ENCODE peak calls at places on chromosomes 12 and 14, in six cellular contexts. X is psoas muscle, N is right lobe of liver, E is body of pancreas, R is lower leg skin, K is AG10803. O is an unnamed sample.

GRCh38 chr14:50000215-50001145 is 107.6 kb downstream of the ARF6 start:
- DNase-seq in X (peak), N (peak), E (peak), R (peak), K (peak), O (peak)

GRCh38 chr12:90945070-90945649 is 9.8 kb downstream of the CCER1 start:
- DNase-seq in X (no peak), N (no peak), E (no peak), R (no peak), K (peak), O (peak)

GRCh38 chr12:47591387-47591786 is 114.4 kb downstream of the RPAP3 start:
- DNase-seq in X (no peak), N (no peak), E (no peak), R (no peak), K (peak), O (peak)

GRCh38 chr12:97940629-97941028 is 478.0 kb downstream of the RMST start:
- DNase-seq in X (no peak), N (no peak), E (no peak), R (no peak), K (peak), O (no peak)

GRCh38 chr14:96255501-96256366 is at the start of gene BDKRB1:
- DNase-seq in X (no peak), N (no peak), E (no peak), R (no peak), K (peak), O (peak)

GRCh38 chr14:101843665-101844064 is 82.2 kb downstream of the PPP2R5C start:
- DNase-seq in X (no peak), N (no peak), E (no peak), R (no peak), K (no peak), O (peak)

GRCh38 chr14:38880643-38881567 is 222.1 kb downstream of the SEC23A start:
- DNase-seq in X (no peak), N (no peak), E (no peak), R (no peak), K (no peak), O (no peak)

GRCh38 chr14:89613260-89614008 is 196.4 kb upstream of the FOXN3 start:
- DNase-seq in X (no peak), N (no peak), E (no peak), R (no peak), K (no peak), O (no peak)

GRCh38 chr12:94304566-94305061 is 155.1 kb downstream of the CEP83 start:
- DNase-seq in X (no peak), N (no peak), E (no peak), R (no peak), K (peak), O (peak)

GRCh38 chr12:26680724-26681455 is 152.1 kb downstream of the ITPR2 start:
- DNase-seq in X (no peak), N (no peak), E (no peak), R (no peak), K (peak), O (peak)

GRCh38 chr12:56781726-56782125 is 18.6 kb downstream of the HSD17B6 start:
- DNase-seq in X (no peak), N (no peak), E (no peak), R (no peak), K (no peak), O (no peak)

GRCh38 chr12:49332891-49333371 is 4.1 kb downstream of the C1QL4 start:
- DNase-seq in X (no peak), N (peak), E (no peak), R (peak), K (no peak), O (no peak)

GRCh38 chr12:91994208-91994797 is 151.3 kb downstream of the BTG1 start:
- DNase-seq in X (no peak), N (no peak), E (no peak), R (no peak), K (no peak), O (no peak)

GRCh38 chr12:56160160-56160763 is 2.1 kb downstream of the MYL6 start:
- DNase-seq in X (no peak), N (no peak), E (no peak), R (no peak), K (no peak), O (peak)

GRCh38 chr12:84113666-84114065 is 798.9 kb downstream of the SLC6A15 start:
- DNase-seq in X (no peak), N (no peak), E (no peak), R (no peak), K (peak), O (no peak)

GRCh38 chr12:92971869-92972524 is 42.9 kb upstream of the EEA1 start:
- DNase-seq in X (no peak), N (no peak), E (no peak), R (no peak), K (peak), O (peak)

GRCh38 chr12:50924439-50925341 is 27.7 kb upstream of the HIGD1C start:
- DNase-seq in X (peak), N (peak), E (peak), R (peak), K (peak), O (peak)

GRCh38 chr14:22449612-22449930 is 139.5 kb downstream of the DAD1 start:
- DNase-seq in X (no peak), N (no peak), E (no peak), R (no peak), K (no peak), O (no peak)

GRCh38 chr12:50764861-50765324 is 992 bp downstream of the ATF1 start:
- DNase-seq in X (no peak), N (peak), E (peak), R (peak), K (peak), O (peak)

GRCh38 chr12:92949466-92949865 is 20.4 kb upstream of the EEA1 start:
- DNase-seq in X (no peak), N (no peak), E (no peak), R (no peak), K (no peak), O (no peak)

GRCh38 chr12:51192284-51192671 is 19.3 kb upstream of the TFCP2 start:
- DNase-seq in X (no peak), N (no peak), E (no peak), R (no peak), K (no peak), O (no peak)

GRCh38 chr14:67766035-67766680 is 50.2 kb downstream of the ZFYVE26 start:
- DNase-seq in X (no peak), N (no peak), E (peak), R (no peak), K (no peak), O (no peak)

GRCh38 chr14:75306917-75307699 is 28.5 kb downstream of the FOS start:
- DNase-seq in X (no peak), N (no peak), E (no peak), R (no peak), K (peak), O (peak)

GRCh38 chr12:113860950-113861349 is 105.2 kb downstream of the RBM19 start:
- DNase-seq in X (no peak), N (no peak), E (no peak), R (no peak), K (peak), O (peak)

GRCh38 chr12:107134558-107134957 is 41.2 kb upstream of the CRY1 start:
- DNase-seq in X (no peak), N (no peak), E (peak), R (no peak), K (no peak), O (no peak)

GRCh38 chr12:81077329-81077685 is 572 bp upstream of the ACSS3 start:
- DNase-seq in X (peak), N (peak), E (peak), R (no peak), K (peak), O (peak)

GRCh38 chr12:4243098-4243795 is 30.3 kb upstream of the CCND2 start:
- DNase-seq in X (no peak), N (no peak), E (no peak), R (no peak), K (no peak), O (no peak)

GRCh38 chr12:69698769-69699540 is at the start of gene BEST3:
- DNase-seq in X (peak), N (no peak), E (no peak), R (no peak), K (no peak), O (no peak)

GRCh38 chr14:42192659-42193425 is 586.2 kb downstream of the LRFN5 start:
- DNase-seq in X (no peak), N (no peak), E (no peak), R (no peak), K (peak), O (peak)

GRCh38 chr12:56358836-56359532 is 923 bp downstream of the STAT2 start:
- DNase-seq in X (no peak), N (no peak), E (no peak), R (no peak), K (peak), O (peak)

GRCh38 chr12:46965880-46966279 is 113.5 kb upstream of the PCED1B start:
- DNase-seq in X (no peak), N (no peak), E (no peak), R (no peak), K (no peak), O (no peak)

GRCh38 chr12:109192358-109192757 is 76.0 kb downstream of the ACACB start:
- DNase-seq in X (no peak), N (peak), E (no peak), R (peak), K (peak), O (peak)

GRCh38 chr12:96036765-96037455 is 1.5 kb upstream of the LTA4H start:
- DNase-seq in X (no peak), N (no peak), E (no peak), R (no peak), K (peak), O (no peak)

GRCh38 chr12:4997939-4998338 is 45.7 kb upstream of the KCNA5 start:
- DNase-seq in X (peak), N (no peak), E (no peak), R (peak), K (peak), O (peak)

GRCh38 chr14:22002860-22003284 is 329.3 kb upstream of the OR4E1 start:
- DNase-seq in X (peak), N (no peak), E (no peak), R (no peak), K (no peak), O (no peak)

GRCh38 chr12:109125791-109126190 is 9.4 kb downstream of the ACACB start:
- DNase-seq in X (no peak), N (no peak), E (no peak), R (no peak), K (no peak), O (no peak)

GRCh38 chr12:62270872-62271271 is 10.7 kb downstream of the USP15 start:
- DNase-seq in X (no peak), N (no peak), E (no peak), R (no peak), K (no peak), O (no peak)

GRCh38 chr12:76346236-76346635 is 2.0 kb downstream of the BBS10 start:
- DNase-seq in X (no peak), N (no peak), E (no peak), R (no peak), K (peak), O (peak)

GRCh38 chr14:93543766-93544165 is 113.0 kb downstream of the UNC79 start:
- DNase-seq in X (no peak), N (no peak), E (no peak), R (no peak), K (peak), O (peak)

GRCh38 chr12:101127521-101128219 is 82.4 kb downstream of the SLC5A8 start:
- DNase-seq in X (no peak), N (no peak), E (no peak), R (no peak), K (peak), O (peak)

GRCh38 chr12:124387510-124387855 is 92.6 kb downstream of the RFLNA start:
- DNase-seq in X (peak), N (peak), E (peak), R (no peak), K (no peak), O (no peak)
- H3K4me3 ChIP-seq in X (peak), N (peak), E (peak), R (no peak), K (peak), O (peak)

DNA sequence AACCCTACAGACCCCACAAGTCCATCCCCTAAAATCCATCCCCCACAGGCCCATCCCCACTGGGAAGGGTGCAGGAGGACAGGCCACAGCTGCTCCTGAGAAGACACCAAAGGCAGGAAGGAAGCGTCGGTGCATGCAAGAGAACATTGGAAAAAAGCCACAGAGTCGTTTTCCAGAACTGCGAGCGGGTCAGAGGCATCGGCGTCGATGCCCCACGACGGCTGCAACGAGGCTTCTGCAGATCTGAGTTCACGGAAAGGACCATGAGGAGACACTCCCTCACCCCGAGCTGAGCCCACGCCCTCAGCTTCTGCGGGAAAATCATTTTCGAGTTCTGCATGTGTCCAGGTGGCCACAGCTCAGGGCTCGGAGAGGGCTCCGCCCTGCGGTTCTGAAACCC is 59.7 kb upstream of the GALNT9 start:
- DNase-seq in X (no peak), N (no peak), E (no peak), R (peak), K (no peak), O (no peak)
- TF ChIP-seq CTCF in X (no peak), N (no peak), E (no peak), R (no peak), K (no peak), O (no peak)

GRCh38 chr12:14960548-14961465 is 594 bp downstream of the ARHGDIB start:
- DNase-seq in X (no peak), N (no peak), E (peak), R (no peak), K (no peak), O (peak)
- H3K4me3 ChIP-seq in X (peak), N (peak), E (no peak), R (peak), K (no peak), O (peak)

DNA sequence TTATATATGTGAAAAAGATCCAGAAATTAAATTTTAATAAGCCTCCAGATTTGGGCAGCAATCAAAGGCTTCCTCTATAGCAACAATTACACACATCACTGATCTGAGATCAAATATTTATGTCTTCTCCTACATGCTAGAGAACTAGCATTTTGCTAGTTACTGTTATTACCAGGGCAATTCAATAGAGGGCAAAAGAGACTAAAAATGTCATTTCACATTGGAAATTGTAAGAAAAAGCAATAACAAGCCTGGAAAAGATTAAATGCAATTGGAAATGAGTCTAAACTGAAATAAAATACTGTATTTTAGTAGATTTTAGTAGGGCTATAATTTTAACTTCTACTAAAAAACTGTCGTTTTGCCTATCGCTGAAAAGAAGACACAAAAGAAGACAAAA is 32.6 kb upstream of the ANO6 start:
- DNase-seq in X (no peak), N (no peak), E (no peak), R (no peak), K (peak), O (peak)
- TF ChIP-seq CTCF in X (peak), N (peak), E (peak), R (no peak), K (peak), O (peak)

GRCh38 chr12:64016521-64016920 is 172.0 kb downstream of the SRGAP1 start:
- DNase-seq in X (no peak), N (no peak), E (no peak), R (no peak), K (no peak), O (no peak)
- H3K4me3 ChIP-seq in X (no peak), N (no peak), E (no peak), R (no peak), K (no peak), O (no peak)

GRCh38 chr14:106513302-106513701 is 986.9 kb downstream of the TMEM121 start:
- DNase-seq in X (no peak), N (no peak), E (no peak), R (no peak), K (no peak), O (no peak)

GRCh38 chr14:106522990-106523389 is 996.6 kb downstream of the TMEM121 start:
- DNase-seq in X (no peak), N (no peak), E (no peak), R (no peak), K (no peak), O (no peak)

GRCh38 chr14:106518054-106518943 is 991.9 kb downstream of the TMEM121 start:
- DNase-seq in X (peak), N (no peak), E (peak), R (no peak), K (no peak), O (no peak)
- TF ChIP-seq CTCF in X (no peak), N (peak), E (peak), R (no peak), K (no peak), O (no peak)

GRCh38 chr12:3137268-3137761 is 60.1 kb downstream of the TSPAN9 start:
- DNase-seq in X (peak), N (no peak), E (peak), R (peak), K (peak), O (peak)
- H3K4me3 ChIP-seq in X (no peak), N (no peak), E (no peak), R (no peak), K (no peak), O (no peak)

O was measured in choroid plexus epithelial cell.